ENCODE peak calls at places on chromosomes 1 and 21, in five cellular contexts. L, I, X, P and O are unnamed samples. For H3K4me1, the result is how much of the 10 kb centered on the place peaks cover.

GRCh38 chr1:108639899-108640560 is 20.9 kb downstream of the HENMT1 start:
- DNase-seq in I (no peak), X (no peak), P (no peak), L (no peak), O (no peak)

GRCh38 chr1:204647805-204648153 is 37.8 kb downstream of the LRRN2 start:
- DNase-seq in X (no peak), I (no peak), L (no peak), P (no peak), O (no peak)

GRCh38 chr1:86207323-86207722 is 50.8 kb upstream of the COL24A1 start:
- DNase-seq in L (peak), X (no peak), I (no peak), P (peak), O (no peak)

GRCh38 chr21:41659791-41660560 is 106.9 kb downstream of the RIPK4 start:
- DNase-seq in P (peak), X (peak), L (peak), I (no peak), O (no peak)

GRCh38 chr1:160607051-160608032 is 28.0 kb upstream of the CD84 start:
- DNase-seq in L (peak), X (peak), I (no peak), P (peak), O (no peak)

GRCh38 chr1:16984717-16985116 is 4.3 kb upstream of the MFAP2 start:
- DNase-seq in X (peak), I (peak), P (peak), L (peak), O (peak)

GRCh38 chr21:41431788-41432548 is 5.9 kb downstream of the MX1 start:
- DNase-seq in I (no peak), L (no peak), P (no peak), X (no peak), O (no peak)

GRCh38 chr1:170337413-170337994 is 191.7 kb downstream of the NTMT2 start:
- DNase-seq in X (no peak), I (no peak), P (no peak), L (no peak), O (no peak)

GRCh38 chr1:232110281-232111090 is 483.9 kb downstream of the DISC1 start:
- DNase-seq in I (no peak), P (peak), L (peak), X (no peak), O (no peak)

GRCh38 chr1:213244664-213245091 is 193.6 kb downstream of the RPS6KC1 start:
- DNase-seq in X (no peak), L (peak), I (no peak), P (peak), O (no peak)

GRCh38 chr1:89633745-89634625 is 1.1 kb downstream of the LRRC8C start:
- DNase-seq in X (no peak), I (no peak), L (peak), P (peak), O (no peak)

GRCh38 chr1:41538741-41539415 is 54.4 kb upstream of the EDN2 start:
- DNase-seq in P (no peak), I (peak), X (peak), L (no peak), O (peak)

GRCh38 chr1:41539416-41539800 is 54.9 kb upstream of the EDN2 start:
- DNase-seq in L (no peak), X (no peak), I (no peak), P (no peak), O (peak)

GRCh38 chr1:41541592-41541952 is 57.1 kb upstream of the EDN2 start:
- DNase-seq in L (no peak), P (no peak), I (no peak), X (no peak), O (no peak)

GRCh38 chr1:41540886-41541591 is 56.6 kb upstream of the EDN2 start:
- DNase-seq in P (peak), L (peak), X (no peak), I (no peak), O (peak)

GRCh38 chr1:41539999-41540398 is 55.5 kb upstream of the EDN2 start:
- DNase-seq in P (no peak), I (no peak), L (no peak), X (peak), O (peak)
- H3K4me1 ChIP-seq in P (under half), I (under half), L (under half), X (under half), O (under half)

DNA sequence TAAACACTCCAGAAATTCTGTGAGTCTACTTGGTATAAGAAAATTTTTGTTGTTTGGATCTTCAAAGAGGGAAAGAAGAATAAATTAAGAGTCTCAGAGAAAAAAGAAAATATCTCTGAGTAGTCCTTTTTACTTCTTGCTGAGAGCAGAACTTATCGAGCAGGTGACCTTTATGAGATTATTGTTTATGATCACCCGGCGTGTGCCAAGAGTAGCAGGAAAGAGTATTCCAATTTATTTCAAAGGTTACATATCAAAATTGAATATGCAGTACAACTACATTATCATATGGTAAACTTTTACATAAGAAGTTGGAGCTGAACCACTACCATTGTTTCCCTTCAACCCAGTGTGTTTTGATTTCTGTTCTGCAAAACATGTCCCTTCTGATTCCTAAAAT is 204.3 kb upstream of the SNX7 start:
- DNase-seq in I (no peak), P (no peak), X (no peak), L (no peak), O (no peak)
- H3K4me1 ChIP-seq in I (under half), P (under half), X (under half), L (under half), O (under half)

GRCh38 chr1:208189183-208189582 is 55.0 kb downstream of the PLXNA2 start:
- DNase-seq in X (no peak), I (no peak), L (no peak), P (peak), O (no peak)

GRCh38 chr1:208188607-208189006 is 55.6 kb downstream of the PLXNA2 start:
- DNase-seq in I (no peak), P (no peak), L (no peak), X (no peak), O (no peak)

GRCh38 chr1:208185801-208186201 is 58.4 kb downstream of the PLXNA2 start:
- DNase-seq in P (peak), X (no peak), L (peak), I (no peak), O (no peak)

GRCh38 chr1:208189716-208190115 is 54.5 kb downstream of the PLXNA2 start:
- DNase-seq in X (no peak), P (peak), L (no peak), I (no peak), O (no peak)

DNA sequence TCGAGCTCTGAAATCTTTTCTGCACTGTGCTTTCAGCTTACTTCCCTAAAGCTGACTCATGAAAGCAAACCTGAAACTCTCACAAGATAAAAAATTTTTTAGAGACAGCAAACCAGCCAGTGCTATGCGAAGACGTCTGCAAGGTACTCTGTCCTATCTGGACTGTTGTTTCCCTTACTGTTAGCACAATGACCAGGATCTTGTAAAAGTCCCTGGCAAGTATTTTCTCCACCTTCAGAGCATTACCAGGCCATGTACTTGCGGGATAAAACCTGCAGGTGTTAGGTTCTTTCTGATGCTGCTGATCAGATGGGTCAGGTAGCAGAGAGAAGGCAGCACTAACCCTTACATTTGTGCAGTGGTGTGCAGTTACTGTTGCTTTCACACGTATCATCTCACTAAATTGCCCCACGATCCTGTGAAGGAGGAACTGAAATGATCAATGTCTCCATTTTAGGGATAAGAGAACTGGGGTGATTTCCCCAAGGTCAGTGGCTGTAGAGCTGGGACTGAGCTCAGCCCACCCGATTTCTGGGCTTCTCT is 56.6 kb downstream of the PLXNA2 start:
- DNase-seq in P (no peak), L (no peak), X (no peak), I (no peak), O (no peak)
- H3K4me1 ChIP-seq in P (half or more), L (under half), X (under half), I (under half), O (under half)

GRCh38 chr1:20708891-20709290 is 8.9 kb downstream of the KIF17 start:
- DNase-seq in I (no peak), L (no peak), X (no peak), P (no peak), O (no peak)

GRCh38 chr1:20710450-20711284 is 7.1 kb downstream of the KIF17 start:
- DNase-seq in P (no peak), X (no peak), L (no peak), I (no peak), O (no peak)

GRCh38 chr1:20706841-20707240 is 11.0 kb downstream of the KIF17 start:
- DNase-seq in I (no peak), L (no peak), P (no peak), X (no peak), O (no peak)

GRCh38 chr1:20709868-20710267 is 7.9 kb downstream of the KIF17 start:
- DNase-seq in I (no peak), X (no peak), L (no peak), P (no peak), O (no peak)

DNA sequence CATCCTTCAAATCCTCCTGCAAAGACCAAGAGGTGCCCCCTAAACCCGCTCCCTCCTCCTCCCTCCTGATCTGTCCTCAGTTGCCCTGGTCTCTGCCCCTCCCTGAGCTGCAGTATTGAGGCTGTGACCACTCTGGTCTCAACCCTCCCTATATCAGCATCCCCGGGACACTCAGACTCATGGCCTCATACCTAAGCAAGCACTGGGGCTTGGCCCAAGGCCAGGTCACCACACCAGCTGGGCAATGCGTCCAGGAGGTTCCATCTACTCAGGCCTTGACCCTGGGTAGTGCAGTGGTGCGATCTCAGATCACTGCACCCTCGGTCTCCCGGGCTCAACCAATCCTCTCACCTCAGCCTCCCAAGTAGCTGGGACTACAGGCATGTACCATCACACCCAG is 9.8 kb downstream of the KIF17 start:
- DNase-seq in P (no peak), L (no peak), I (no peak), X (no peak), O (no peak)
- H3K4me1 ChIP-seq in P (under half), L (under half), I (under half), X (under half), O (under half)

DNA sequence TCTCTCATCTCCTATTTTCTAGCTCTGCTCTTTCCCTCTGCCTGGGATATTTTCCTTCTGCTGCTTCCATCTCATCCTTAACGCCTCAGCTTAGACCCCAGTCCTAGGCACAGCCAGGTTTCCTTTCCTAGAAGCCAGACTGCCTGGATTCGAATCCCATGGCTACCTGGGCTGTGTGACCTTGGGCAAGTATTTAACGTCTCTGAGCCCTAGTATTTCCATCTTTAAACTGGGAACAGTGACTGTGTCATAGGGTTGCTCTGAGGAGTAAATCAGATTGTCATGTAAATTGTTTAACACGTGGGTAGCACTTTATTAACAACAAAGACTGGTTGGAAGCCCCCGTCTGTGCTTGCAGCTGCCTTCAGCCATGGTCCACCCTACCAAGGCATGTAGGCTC is 18.4 kb downstream of the DHRS3 start:
- DNase-seq in P (no peak), I (no peak), L (no peak), X (no peak), O (no peak)
- H3K4me1 ChIP-seq in P (under half), I (half or more), L (under half), X (half or more), O (half or more)

DNA sequence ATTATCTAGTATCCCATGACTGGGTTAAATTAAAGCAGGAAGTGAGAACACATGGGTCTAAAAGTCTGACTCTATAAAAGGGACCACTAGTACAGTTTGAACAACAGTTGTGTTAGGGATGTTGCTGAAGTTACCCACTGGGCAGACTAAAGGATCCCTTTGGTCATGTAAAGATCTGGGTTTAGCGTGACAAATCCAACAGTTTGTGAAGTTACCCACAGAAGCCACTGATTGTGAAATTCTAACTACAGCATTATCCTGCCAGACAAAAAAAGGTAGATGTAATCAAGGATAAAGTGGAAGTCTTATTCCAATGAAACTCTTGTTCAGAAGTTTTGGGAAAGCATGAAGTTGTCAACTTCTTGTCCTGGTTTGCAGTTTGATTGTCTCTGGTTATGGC is 5.7 kb downstream of the QSOX1 start:
- DNase-seq in I (no peak), X (no peak), P (no peak), L (no peak), O (no peak)
- H3K4me1 ChIP-seq in I (half or more), X (under half), P (under half), L (under half), O (under half)

GRCh38 chr1:2203671-2204383 is 9.3 kb upstream of the FAAP20 start:
- DNase-seq in X (no peak), L (no peak), P (no peak), I (no peak), O (peak)
- H3K4me1 ChIP-seq in X (half or more), L (under half), P (under half), I (half or more), O (half or more)

GRCh38 chr1:154746620-154747299 is 123.3 kb downstream of the KCNN3 start:
- DNase-seq in L (no peak), X (no peak), P (peak), I (no peak), O (no peak)

GRCh38 chr1:154749078-154749760 is 120.9 kb downstream of the KCNN3 start:
- DNase-seq in X (no peak), L (peak), I (no peak), P (peak), O (no peak)

GRCh38 chr1:154747380-154747779 is 122.7 kb downstream of the KCNN3 start:
- DNase-seq in L (no peak), I (no peak), P (no peak), X (no peak), O (no peak)

GRCh38 chr1:154745750-154746425 is 124.2 kb downstream of the KCNN3 start:
- DNase-seq in P (no peak), I (no peak), X (no peak), L (no peak), O (no peak)

DNA sequence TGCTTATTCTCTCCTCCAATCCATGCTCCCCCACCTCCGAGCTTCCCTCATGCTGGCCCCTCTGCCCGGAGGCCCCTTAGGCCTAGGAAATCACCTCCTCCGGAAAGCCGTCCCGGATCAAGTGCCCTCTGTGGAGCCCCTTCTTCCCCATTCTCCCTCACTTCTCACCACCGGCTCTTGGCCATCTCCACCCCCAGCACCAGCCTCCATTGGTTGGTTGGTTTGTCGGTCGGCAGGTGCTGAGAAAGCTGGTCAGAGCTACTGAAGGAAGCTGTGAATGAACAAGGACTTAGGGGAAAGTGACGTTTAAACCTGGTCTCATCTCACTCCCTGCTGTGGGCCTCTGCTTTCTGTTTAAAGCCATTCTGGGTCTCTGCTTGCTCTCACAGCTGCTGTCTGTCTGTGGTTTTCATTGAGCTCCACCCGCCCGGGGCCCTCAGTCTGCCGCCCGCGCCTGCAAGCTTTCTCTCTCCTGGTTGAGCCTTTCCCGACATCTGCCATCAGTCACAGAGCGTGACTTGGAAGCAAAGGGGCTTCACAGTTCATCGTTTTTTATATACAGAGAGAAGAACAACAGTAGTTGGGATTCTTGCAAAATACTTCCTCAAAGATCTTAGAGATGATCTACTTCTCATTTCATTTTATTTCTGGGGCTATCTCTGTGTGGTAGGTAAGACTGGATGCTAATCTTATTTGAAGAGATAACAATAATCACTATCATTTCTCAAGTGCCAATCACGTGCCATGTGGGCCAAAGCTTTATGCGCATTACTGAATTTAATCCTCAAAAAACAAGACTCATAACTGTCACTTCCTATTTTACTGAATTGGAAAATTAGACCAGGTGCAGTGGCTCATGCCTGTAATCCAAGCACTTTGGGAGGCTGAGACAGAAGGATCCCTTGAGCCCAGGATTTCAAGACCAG is 122.0 kb downstream of the KCNN3 start:
- DNase-seq in X (no peak), I (no peak), P (peak), L (no peak), O (peak)
- H3K4me1 ChIP-seq in X (under half), I (under half), P (under half), L (under half), O (under half)

GRCh38 chr1:116334015-116334547 is 39.0 kb upstream of the ATP1A1 start:
- DNase-seq in P (peak), L (peak), X (no peak), I (peak), O (no peak)
- H3K4me1 ChIP-seq in P (under half), L (under half), X (under half), I (under half), O (under half)

GRCh38 chr1:156427858-156428257 is 58.8 kb downstream of the RHBG start:
- DNase-seq in P (no peak), I (no peak), L (no peak), X (no peak), O (no peak)
- H3K4me1 ChIP-seq in P (under half), I (under half), L (under half), X (under half), O (under half)